ENCODE peak calls at places on chromosome 1, in four cellular contexts. Q is effector memory CD4-positive, alpha-beta T cell; P is fibroblast of lung; E is adipocyte. F is an unnamed sample. For H3K4me1, the result is how much of the 10 kb centered on the place peaks cover.

GRCh38 chr1:167562697-167563096 is 9.1 kb upstream of the CREG1 start:
- DNase-seq in Q (no peak), P (peak), E (peak), F (no peak)

GRCh38 chr1:2097386-2098300 is 47.4 kb downstream of the PRKCZ start:
- DNase-seq in E (no peak), P (no peak), Q (no peak), F (no peak)

GRCh38 chr1:24621121-24621520 is 22.0 kb upstream of the SRRM1 start:
- DNase-seq in E (peak), P (no peak), Q (no peak), F (no peak)

GRCh38 chr1:247329097-247329617 is 2.5 kb downstream of the ZNF496 start:
- DNase-seq in E (no peak), Q (no peak), P (no peak), F (no peak)

GRCh38 chr1:223363057-223363855 is 720 bp downstream of the SUSD4 start:
- DNase-seq in E (peak), P (peak), Q (no peak), F (peak)

GRCh38 chr1:71587961-71588360 is 507.1 kb upstream of the ZRANB2 start:
- DNase-seq in P (peak), Q (no peak), E (peak), F (no peak)

GRCh38 chr1:4227986-4228385 is 327.9 kb upstream of the C1orf174 start:
- DNase-seq in P (no peak), E (no peak), Q (no peak), F (no peak)

GRCh38 chr1:14875781-14876564 is 277.5 kb downstream of the KAZN start:
- DNase-seq in E (no peak), P (no peak), Q (no peak), F (no peak)

GRCh38 chr1:29360768-29361167 is 124.4 kb downstream of the PTPRU start:
- DNase-seq in Q (no peak), P (no peak), E (no peak), F (no peak)

GRCh38 chr1:172484252-172484651 is 40.4 kb upstream of the PIGC start:
- DNase-seq in P (no peak), E (no peak), Q (no peak), F (no peak)

GRCh38 chr1:14742181-14742980 is 143.9 kb downstream of the KAZN start:
- DNase-seq in Q (no peak), P (peak), E (peak), F (no peak)

GRCh38 chr1:209485167-209485566 is 98.3 kb upstream of the CAMK1G start:
- DNase-seq in Q (no peak), P (peak), E (peak), F (no peak)

GRCh38 chr1:33826311-33826710 is 37.6 kb upstream of the HMGB4 start:
- DNase-seq in Q (no peak), E (no peak), P (no peak), F (no peak)

GRCh38 chr1:203860396-203860951 is 925 bp upstream of the SNRPE start:
- DNase-seq in P (peak), E (peak), Q (no peak), F (no peak)

GRCh38 chr1:180282401-180282800 is 52.3 kb downstream of the LHX4 start:
- DNase-seq in P (no peak), Q (no peak), E (no peak), F (no peak)

GRCh38 chr1:192810253-192810880 is 1.5 kb downstream of the RGS2 start:
- DNase-seq in E (peak), P (peak), Q (no peak), F (no peak)

GRCh38 chr1:100440075-100440809 is 87.9 kb downstream of the CDC14A start:
- DNase-seq in Q (peak), E (no peak), P (no peak), F (no peak)

GRCh38 chr1:223001653-223002634 is 141.1 kb downstream of the TLR5 start:
- DNase-seq in Q (no peak), P (no peak), E (no peak), F (no peak)

GRCh38 chr1:228937851-228938247 is 202.6 kb downstream of the RHOU start:
- DNase-seq in E (no peak), Q (no peak), P (peak), F (no peak)

GRCh38 chr1:161273402-161273801 is 14.9 kb downstream of the PCP4L1 start:
- DNase-seq in P (no peak), Q (no peak), E (peak), F (no peak)

GRCh38 chr1:151992345-151993083 is 1.1 kb downstream of the S100A10 start:
- DNase-seq in E (peak), Q (peak), P (peak), F (peak)

GRCh38 chr1:245197911-245198379 is 43.2 kb downstream of the KIF26B start:
- DNase-seq in E (peak), Q (no peak), P (peak), F (no peak)

GRCh38 chr1:204493882-204494280 is 724 bp downstream of the PIK3C2B start:
- DNase-seq in E (peak), P (peak), Q (peak), F (peak)

GRCh38 chr1:107963009-107963408 is 2.0 kb downstream of the VAV3 start:
- DNase-seq in Q (no peak), E (no peak), P (no peak), F (no peak)

GRCh38 chr1:62946516-62946915 is 162.6 kb downstream of the ATG4C start:
- DNase-seq in P (no peak), Q (no peak), E (no peak), F (no peak)

GRCh38 chr1:218371927-218372672 is 27.0 kb downstream of the TGFB2 start:
- DNase-seq in E (peak), Q (no peak), P (peak), F (no peak)

DNA sequence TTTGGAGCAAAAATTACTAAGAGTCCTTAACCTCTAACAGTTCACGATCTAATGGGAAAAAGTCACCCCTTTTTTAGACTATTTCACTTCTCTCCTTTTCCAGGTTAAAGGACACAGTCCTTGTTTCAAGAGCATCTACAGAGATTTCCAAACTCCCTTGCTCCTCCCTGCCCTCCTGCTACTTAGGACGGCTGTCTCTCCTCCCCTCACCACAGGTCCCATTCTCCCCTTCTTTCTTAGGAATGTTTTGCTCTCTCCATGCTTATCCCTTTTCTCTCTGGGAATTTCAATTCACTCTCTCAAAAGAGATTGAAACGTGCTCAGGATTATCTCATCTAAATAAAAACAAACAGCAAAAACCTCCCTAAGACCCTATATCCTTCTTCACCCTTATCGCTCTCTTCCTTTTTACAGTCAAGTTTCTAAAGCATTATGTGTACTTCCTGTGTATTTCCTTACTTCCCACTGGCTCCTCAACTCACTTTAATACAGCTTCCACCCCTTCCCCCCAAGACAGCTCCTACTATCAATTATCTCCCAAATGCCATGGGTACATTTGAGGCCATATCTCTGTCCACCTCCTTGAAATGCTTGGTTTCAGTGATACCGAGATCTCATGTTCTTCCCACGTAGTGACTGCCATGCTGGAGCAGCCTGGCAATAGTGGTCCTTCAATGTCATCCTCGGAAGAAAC is 43.2 kb upstream of the ZNF281 start:
- DNase-seq in E (no peak), P (no peak), Q (no peak), F (no peak)
- H3K4me3 ChIP-seq in E (peak), P (no peak), Q (no peak), F (no peak)

GRCh38 chr1:21325231-21325718 is 35.0 kb upstream of the ECE1 start:
- DNase-seq in E (no peak), Q (no peak), P (no peak), F (peak)
- H3K4me1 ChIP-seq in E (half or more), Q (half or more), P (half or more), F (half or more)

GRCh38 chr1:27161594-27161993 is 6.7 kb upstream of the SLC9A1 start:
- DNase-seq in P (no peak), E (no peak), Q (no peak), F (no peak)

GRCh38 chr1:27166351-27166802 is 11.5 kb upstream of the SLC9A1 start:
- DNase-seq in P (peak), E (peak), Q (no peak), F (no peak)

GRCh38 chr1:27166929-27167328 is 12.0 kb upstream of the SLC9A1 start:
- DNase-seq in Q (no peak), P (no peak), E (no peak), F (no peak)

GRCh38 chr1:27162090-27162489 is 7.2 kb upstream of the SLC9A1 start:
- DNase-seq in E (no peak), P (no peak), Q (no peak), F (no peak)

DNA sequence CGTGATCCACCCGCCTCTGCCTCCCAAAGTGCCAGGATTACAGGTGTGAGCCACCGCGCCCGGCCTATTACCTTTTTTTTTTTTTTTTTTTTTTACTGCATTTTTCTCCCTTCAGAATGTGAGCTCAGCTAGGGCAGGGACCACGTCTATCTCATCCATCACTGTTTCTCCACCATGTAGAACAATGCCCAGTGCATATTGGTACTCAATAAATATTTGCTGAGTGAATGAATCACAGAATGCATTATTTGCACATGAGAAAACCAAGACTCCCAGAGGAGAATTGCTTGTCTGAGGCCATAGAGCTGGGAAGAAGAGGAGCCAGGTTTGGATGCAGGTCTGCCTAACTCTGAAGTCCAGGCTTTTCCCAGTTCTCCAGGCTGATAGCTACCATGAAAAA is 8.2 kb upstream of the SLC9A1 start:
- DNase-seq in E (no peak), Q (no peak), P (no peak), F (no peak)
- H3K4me3 ChIP-seq in E (no peak), Q (no peak), P (no peak), F (no peak)

GRCh38 chr1:201498621-201499020 is 8.3 kb downstream of the CSRP1 start:
- DNase-seq in Q (no peak), P (no peak), E (no peak), F (no peak)

GRCh38 chr1:201499795-201500669 is 6.9 kb downstream of the CSRP1 start:
- DNase-seq in P (no peak), E (no peak), Q (no peak), F (no peak)

GRCh38 chr1:201496296-201496690 is 10.6 kb downstream of the CSRP1 start:
- DNase-seq in E (no peak), P (no peak), Q (no peak), F (no peak)

GRCh38 chr1:201499191-201499590 is 7.7 kb downstream of the CSRP1 start:
- DNase-seq in P (no peak), E (no peak), Q (no peak), F (no peak)

DNA sequence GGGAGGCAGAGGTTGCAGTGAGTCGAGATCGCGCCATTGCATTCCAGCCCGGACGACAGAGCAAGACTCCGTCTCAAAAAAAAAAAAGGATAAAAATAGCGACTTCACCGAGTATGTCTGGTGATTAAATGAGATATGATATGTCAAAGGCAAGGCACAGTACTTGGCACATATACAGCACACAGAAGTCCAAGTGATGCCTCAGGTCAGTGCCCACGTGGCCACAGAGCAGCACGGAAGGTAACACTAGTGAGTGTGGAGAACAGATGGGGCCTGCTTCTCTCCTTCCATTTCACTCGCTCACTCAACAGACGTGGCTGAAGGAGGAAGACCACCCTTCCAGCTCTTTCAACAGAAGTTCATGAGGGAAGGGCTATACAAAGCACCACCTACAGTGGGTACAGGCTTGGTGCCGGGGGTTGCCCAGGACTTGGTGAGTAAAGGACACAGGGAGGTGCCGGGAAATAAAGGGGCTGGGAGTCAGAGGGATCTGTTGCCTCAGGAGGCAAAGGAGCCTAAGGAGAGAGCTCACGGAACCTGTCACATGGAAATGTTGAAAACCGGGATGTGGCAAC is 8.9 kb downstream of the CSRP1 start:
- DNase-seq in P (no peak), E (no peak), Q (no peak), F (no peak)
- H3K4me1 ChIP-seq in P (half or more), E (under half), Q (under half), F (half or more)

DNA sequence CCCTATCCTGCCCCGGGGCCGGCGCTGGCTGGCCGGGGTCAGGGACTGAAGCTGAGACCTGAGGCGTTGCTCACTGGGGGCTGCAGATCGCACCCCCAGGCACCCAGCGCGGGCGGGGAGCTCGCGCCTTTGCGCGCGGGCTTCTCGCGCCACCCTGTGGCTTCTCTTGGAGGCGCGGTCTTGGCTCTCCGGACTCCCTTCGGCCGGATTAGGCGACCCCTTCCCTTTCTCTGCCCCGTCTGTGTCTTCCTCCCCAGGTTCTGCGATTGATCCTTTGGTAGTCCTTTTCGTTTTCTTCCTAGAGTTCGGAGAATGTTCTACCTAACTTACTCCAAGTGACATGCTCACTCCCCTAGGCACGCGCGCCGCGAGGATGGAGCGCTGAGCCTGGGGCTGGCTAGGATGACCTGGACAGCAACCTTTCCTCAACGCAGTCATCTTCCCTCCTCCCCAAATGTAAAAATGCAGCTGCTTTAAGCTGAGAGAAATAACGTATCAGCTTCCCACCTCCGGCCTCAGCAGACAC is 489 bp upstream of the NTRK1 start:
- DNase-seq in Q (peak), E (peak), P (peak), F (no peak)
- H3K4me3 ChIP-seq in Q (peak), E (peak), P (peak), F (peak)

DNA sequence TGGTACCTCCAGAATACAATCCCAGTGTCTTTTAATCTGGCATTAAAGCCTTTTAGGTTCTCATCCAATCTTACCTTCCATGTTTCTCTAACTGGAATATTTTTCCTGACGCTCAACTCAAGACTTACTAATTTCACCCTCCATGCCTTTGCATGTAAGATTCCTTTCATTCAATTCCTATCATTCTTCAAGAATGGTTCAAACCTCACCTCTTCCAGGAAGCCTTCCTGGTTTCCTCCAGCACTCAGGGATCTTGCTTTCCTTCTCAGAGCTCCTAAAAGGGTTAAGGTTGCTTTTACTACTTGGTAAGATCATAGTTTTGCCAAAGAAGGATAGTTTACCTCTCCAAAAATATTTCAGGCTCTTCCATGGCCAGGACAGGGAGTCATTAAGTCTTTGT is 91.2 kb upstream of the CACNA1E start:
- DNase-seq in P (no peak), Q (no peak), E (no peak), F (no peak)
- H3K4me1 ChIP-seq in P (under half), Q (under half), E (under half), F (under half)

GRCh38 chr1:160205242-160205973 is at the start of gene PEA15:
- DNase-seq in P (peak), E (peak), Q (peak), F (peak)

GRCh38 chr1:160207118-160207650 is 2.0 kb downstream of the PEA15 start:
- DNase-seq in P (no peak), Q (no peak), E (no peak), F (no peak)

GRCh38 chr1:160205974-160206369 is 788 bp downstream of the PEA15 start:
- DNase-seq in Q (peak), P (peak), E (peak), F (no peak)

GRCh38 chr1:160206421-160207117 is 1.4 kb downstream of the PEA15 start:
- DNase-seq in Q (no peak), E (peak), P (peak), F (no peak)

GRCh38 chr1:160204526-160205241 is 500 bp upstream of the PEA15 start:
- DNase-seq in P (no peak), E (peak), Q (no peak), F (no peak)
- H3K4me3 ChIP-seq in P (peak), E (peak), Q (no peak), F (peak)

GRCh38 chr1:225777583-225778411 is at the start of gene SRP9:
- DNase-seq in E (peak), Q (peak), P (peak), F (peak)

GRCh38 chr1:225778412-225778669 is 715 bp downstream of the SRP9 start:
- DNase-seq in Q (no peak), E (no peak), P (no peak), F (no peak)

GRCh38 chr1:225776294-225776693 is 1.3 kb upstream of the SRP9 start:
- DNase-seq in Q (no peak), P (no peak), E (no peak), F (no peak)

GRCh38 chr1:225774276-225775147 is 3.1 kb upstream of the SRP9 start:
- DNase-seq in E (no peak), Q (no peak), P (peak), F (no peak)

GRCh38 chr1:225777058-225777582 is 506 bp upstream of the SRP9 start:
- DNase-seq in E (peak), P (no peak), Q (no peak), F (no peak)
- H3K4me1 ChIP-seq in E (under half), P (under half), Q (under half), F (half or more)